ENCODE peak calls at places on chromosomes 12 and 14, in nine cellular contexts. Z, W, O, N, V, D, M, P and X are unnamed samples.

GRCh38 chr12:1572731-1573130 is 21.6 kb downstream of the FBXL14 start:
- DNase-seq in Z (no peak), W (peak), O (no peak), N (no peak), V (no peak), D (no peak), M (no peak), P (no peak), X (no peak)

GRCh38 chr14:36398463-36399291 is 78.2 kb upstream of the MBIP start:
- DNase-seq in Z (no peak), W (no peak), O (no peak), N (no peak), V (no peak), D (no peak), M (no peak), P (no peak), X (no peak)

GRCh38 chr12:23528316-23528715 is 421.2 kb downstream of the SOX5 start:
- DNase-seq in Z (no peak), W (no peak), O (no peak), N (no peak), V (no peak), D (no peak), M (no peak), P (no peak), X (no peak)

GRCh38 chr14:69105326-69105725 is 47.6 kb downstream of the DCAF5 start:
- DNase-seq in Z (no peak), W (peak), O (no peak), N (no peak), V (no peak), D (peak), M (no peak), P (no peak), X (no peak)

GRCh38 chr12:10234562-10234961 is 21.9 kb downstream of the GABARAPL1 start:
- DNase-seq in Z (no peak), W (no peak), O (no peak), N (no peak), V (no peak), D (no peak), M (no peak), P (no peak), X (no peak)

GRCh38 chr14:53683229-53683628 is 273.4 kb downstream of the BMP4 start:
- DNase-seq in Z (no peak), W (no peak), O (no peak), N (no peak), V (no peak), D (no peak), M (no peak), P (no peak), X (no peak)

GRCh38 chr12:126685636-126686035 is 1581.3 kb upstream of the TMEM132C start:
- DNase-seq in Z (no peak), W (no peak), O (no peak), N (no peak), V (no peak), D (no peak), M (no peak), P (no peak), X (no peak)

GRCh38 chr12:53430116-53430515 is 6.5 kb downstream of the AMHR2 start:
- DNase-seq in Z (no peak), W (no peak), O (no peak), N (no peak), V (no peak), D (no peak), M (no peak), P (no peak), X (no peak)

GRCh38 chr14:68708343-68708742 is 84.5 kb downstream of the ZFP36L1 start:
- DNase-seq in Z (no peak), W (no peak), O (no peak), N (no peak), V (no peak), D (no peak), M (no peak), P (no peak), X (no peak)

GRCh38 chr12:117028254-117028653 is 71.0 kb downstream of the TESC start:
- DNase-seq in Z (no peak), W (no peak), O (no peak), N (no peak), V (no peak), D (no peak), M (no peak), P (no peak), X (no peak)

GRCh38 chr14:55328317-55328716 is 57.1 kb downstream of the FBXO34 start:
- DNase-seq in Z (no peak), W (no peak), O (no peak), N (no peak), V (no peak), D (peak), M (no peak), P (no peak), X (no peak)

GRCh38 chr14:21104448-21105060 is 3.7 kb downstream of the TMEM253 start:
- DNase-seq in Z (peak), W (peak), O (peak), N (peak), V (peak), D (peak), M (peak), P (peak), X (peak)

GRCh38 chr14:63155511-63156189 is 48.6 kb upstream of the RHOJ start:
- DNase-seq in Z (no peak), W (no peak), O (peak), N (no peak), V (no peak), D (peak), M (no peak), P (no peak), X (no peak)

GRCh38 chr14:103685276-103686211 is 29.7 kb downstream of the XRCC3 start:
- DNase-seq in Z (no peak), W (no peak), O (no peak), N (no peak), V (no peak), D (no peak), M (no peak), P (no peak), X (no peak)

GRCh38 chr14:35365130-35366047 is 39.2 kb downstream of the NFKBIA start:
- DNase-seq in Z (peak), W (peak), O (no peak), N (no peak), V (peak), D (peak), M (peak), P (no peak), X (peak)

GRCh38 chr12:102757154-102757873 is 159.7 kb downstream of the PAH start:
- DNase-seq in Z (no peak), W (no peak), O (no peak), N (no peak), V (peak), D (no peak), M (no peak), P (peak), X (no peak)

GRCh38 chr14:89681086-89682018 is 264.3 kb upstream of the FOXN3 start:
- DNase-seq in Z (no peak), W (no peak), O (no peak), N (no peak), V (no peak), D (no peak), M (no peak), P (no peak), X (no peak)

GRCh38 chr14:56168007-56168616 is 49.9 kb downstream of the PELI2 start:
- DNase-seq in Z (no peak), W (no peak), O (no peak), N (no peak), V (no peak), D (no peak), M (no peak), P (no peak), X (no peak)

GRCh38 chr14:73829526-73830431 is 21.9 kb upstream of the PTGR2 start:
- DNase-seq in Z (peak), W (peak), O (peak), N (no peak), V (no peak), D (peak), M (no peak), P (no peak), X (no peak)

GRCh38 chr12:22858849-22859569 is 234.0 kb downstream of the ETNK1 start:
- DNase-seq in Z (no peak), W (peak), O (no peak), N (no peak), V (no peak), D (no peak), M (no peak), P (no peak), X (no peak)

GRCh38 chr12:119008691-119009221 is 27.4 kb downstream of the SRRM4 start:
- DNase-seq in Z (no peak), W (no peak), O (no peak), N (no peak), V (no peak), D (no peak), M (no peak), P (no peak), X (no peak)

GRCh38 chr12:14691560-14691959 is 4.8 kb downstream of the GUCY2C start:
- DNase-seq in Z (peak), W (no peak), O (peak), N (no peak), V (peak), D (no peak), M (no peak), P (no peak), X (no peak)

DNA sequence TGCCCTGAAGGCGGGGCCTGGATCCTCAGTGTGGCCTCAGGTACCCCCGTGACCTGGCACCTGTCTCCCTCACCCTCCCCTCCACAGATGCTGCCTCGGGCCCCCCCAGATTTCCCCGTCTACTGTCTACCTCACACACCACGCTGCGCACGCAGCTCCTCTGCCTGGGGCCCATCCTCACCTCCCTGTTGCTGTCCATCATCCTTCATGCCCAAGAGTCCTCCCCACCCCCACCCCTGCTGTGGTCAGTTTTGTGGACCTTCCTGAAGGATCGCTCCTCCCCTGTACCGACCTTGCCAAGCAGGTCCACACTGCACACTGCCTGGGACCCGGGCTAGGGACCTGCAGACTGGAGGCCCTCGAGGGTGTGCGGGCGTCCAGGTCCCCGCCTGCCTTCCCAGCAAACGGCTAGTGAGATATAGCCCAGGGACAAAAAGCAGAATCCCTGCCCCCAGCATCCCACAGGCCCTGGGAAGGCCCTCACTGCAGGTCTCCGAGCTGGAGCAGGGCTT is 197.4 kb upstream of the DIO3 start:
- DNase-seq in Z (no peak), W (no peak), O (no peak), N (no peak), V (no peak), D (no peak), M (no peak), P (no peak), X (no peak)
- H3K27ac ChIP-seq in Z (peak), W (no peak), O (no peak), N (peak), V (no peak), D (no peak), M (no peak), P (no peak), X (no peak)

DNA sequence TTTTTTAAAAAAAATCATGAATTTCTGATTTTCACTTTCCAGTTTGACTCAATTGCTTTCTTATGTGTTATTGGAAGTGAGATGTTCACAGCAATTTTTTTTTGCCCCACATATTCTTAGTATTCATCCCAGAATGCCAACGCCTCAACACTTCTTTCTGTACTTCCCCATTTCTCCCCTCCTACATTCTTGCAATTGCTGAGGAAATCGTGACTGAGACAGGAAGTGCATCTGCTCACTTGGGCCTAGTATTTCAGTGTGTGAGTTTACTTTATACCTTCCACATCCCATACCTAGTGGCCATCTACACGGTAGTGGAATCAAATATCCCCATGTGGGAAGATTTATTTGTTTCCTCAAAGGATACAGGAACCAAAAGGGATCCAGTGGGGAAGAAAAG is 115.8 kb upstream of the FLRT2 start:
- DNase-seq in Z (no peak), W (no peak), O (no peak), N (no peak), V (no peak), D (no peak), M (no peak), P (no peak), X (no peak)
- H3K27ac ChIP-seq in Z (no peak), W (no peak), O (no peak), N (no peak), V (no peak), D (peak), M (no peak), P (no peak), X (no peak)

DNA sequence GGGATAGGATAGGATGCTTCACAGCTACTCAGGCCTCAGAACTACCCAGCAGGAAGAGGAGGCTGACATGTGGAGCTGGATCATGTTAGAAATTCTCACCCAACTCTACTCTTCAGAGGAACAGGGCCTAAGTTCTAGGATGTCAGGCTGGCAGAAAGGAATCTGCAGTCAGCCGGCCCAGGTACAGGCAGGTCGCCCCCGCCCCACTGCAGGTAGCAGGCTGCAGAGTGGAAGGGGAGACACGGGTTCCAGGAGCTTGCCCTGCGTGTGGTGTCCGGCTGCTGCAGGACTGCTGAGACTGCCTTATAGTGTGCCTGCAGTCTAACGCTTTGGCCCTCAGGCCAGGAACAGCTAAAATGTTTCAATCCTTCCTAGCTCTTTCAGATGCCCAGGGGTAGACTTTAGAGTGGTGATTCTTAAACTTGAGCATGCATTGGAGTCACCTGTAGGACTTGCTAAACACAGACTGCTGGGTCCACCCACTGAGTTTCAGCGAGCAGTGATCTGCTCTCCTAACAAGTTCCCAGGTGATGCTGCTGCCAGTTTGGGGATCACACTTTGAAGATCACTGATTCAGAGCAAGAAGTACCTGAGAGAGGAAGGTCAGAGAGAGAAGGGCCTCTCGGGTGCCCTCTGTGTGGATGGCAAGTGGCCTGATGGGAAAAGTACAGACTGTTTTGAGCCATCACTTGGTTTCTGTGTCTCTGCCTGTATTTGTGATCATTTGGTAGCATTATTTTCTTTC is 153.6 kb downstream of the PPM1H start:
- DNase-seq in Z (no peak), W (no peak), O (no peak), N (no peak), V (no peak), D (no peak), M (no peak), P (no peak), X (no peak)
- H3K27ac ChIP-seq in Z (no peak), W (no peak), O (no peak), N (no peak), V (no peak), D (no peak), M (no peak), P (no peak), X (no peak)

GRCh38 chr12:62472472-62472871 is 5.8 kb downstream of the MON2 start:
- DNase-seq in Z (no peak), W (peak), O (no peak), N (no peak), V (no peak), D (no peak), M (no peak), P (no peak), X (no peak)
- H3K27ac ChIP-seq in Z (no peak), W (no peak), O (no peak), N (no peak), V (no peak), D (no peak), M (no peak), P (no peak), X (no peak)

DNA sequence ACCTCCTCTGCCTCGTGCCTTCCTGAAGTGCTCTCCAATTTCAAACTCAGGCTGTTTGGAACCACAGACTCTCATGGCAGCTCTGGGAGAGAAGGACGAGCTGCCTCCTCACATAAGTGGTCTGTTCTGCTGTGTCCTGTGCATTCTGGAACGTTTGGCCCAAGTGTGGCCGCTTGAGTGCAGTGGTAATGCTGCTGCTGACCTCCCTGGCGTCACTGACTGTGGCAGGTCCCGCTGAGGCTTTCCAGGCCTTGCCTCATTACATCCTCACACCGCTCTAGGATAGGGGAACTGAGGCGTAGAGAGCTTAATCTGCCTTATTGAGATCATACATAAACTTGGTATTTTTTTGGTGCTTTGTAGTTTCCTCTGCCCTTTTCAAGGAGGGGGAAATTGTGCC is 14.2 kb downstream of the CCDC92 start:
- DNase-seq in Z (no peak), W (no peak), O (no peak), N (no peak), V (peak), D (no peak), M (no peak), P (peak), X (no peak)
- H3K27ac ChIP-seq in Z (peak), W (no peak), O (no peak), N (no peak), V (peak), D (no peak), M (no peak), P (peak), X (no peak)

GRCh38 chr12:115149685-115150378 is 465.9 kb upstream of the TBX3 start:
- DNase-seq in Z (no peak), W (peak), O (peak), N (no peak), V (no peak), D (peak), M (no peak), P (no peak), X (no peak)
- H3K27ac ChIP-seq in Z (no peak), W (peak), O (no peak), N (no peak), V (no peak), D (no peak), M (no peak), P (no peak), X (no peak)

DNA sequence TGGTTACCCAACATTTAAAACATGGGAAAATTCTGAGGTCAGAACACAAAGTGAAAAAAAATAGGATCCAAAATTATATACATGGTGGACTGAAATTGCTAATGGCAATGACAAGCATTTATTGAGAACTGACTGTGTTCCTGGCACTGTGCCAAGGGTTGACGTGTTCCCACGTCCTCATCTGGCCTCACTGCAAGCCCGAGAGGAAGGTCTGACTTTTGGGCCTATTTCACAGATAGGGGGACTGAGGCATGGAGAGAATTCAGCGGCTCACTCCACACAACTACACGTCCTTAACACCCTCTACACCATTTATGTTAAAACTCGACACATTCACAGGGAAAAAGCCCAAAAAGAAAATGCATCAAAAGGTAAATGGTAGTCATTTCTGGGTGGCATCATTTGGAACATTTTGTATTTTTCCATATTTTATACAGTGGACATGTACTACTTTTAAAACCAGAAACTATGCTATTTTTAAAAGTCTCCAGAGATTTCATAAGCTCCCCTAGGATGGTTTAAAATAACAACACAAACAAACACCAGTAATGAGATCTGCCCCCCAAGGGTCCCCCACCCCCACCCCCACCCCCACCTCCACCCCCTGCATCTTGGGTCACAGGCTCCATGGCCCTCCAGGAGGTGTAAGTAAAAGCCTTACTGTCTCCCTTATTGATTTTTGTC is 27.7 kb downstream of the CLMN start:
- DNase-seq in Z (no peak), W (peak), O (peak), N (peak), V (peak), D (peak), M (no peak), P (peak), X (peak)
- H3K27ac ChIP-seq in Z (no peak), W (peak), O (peak), N (peak), V (peak), D (peak), M (no peak), P (peak), X (peak)

GRCh38 chr12:95202691-95203476 is 14.4 kb downstream of the FGD6 start:
- DNase-seq in Z (no peak), W (peak), O (no peak), N (no peak), V (no peak), D (no peak), M (no peak), P (no peak), X (no peak)
- H3K27ac ChIP-seq in Z (no peak), W (peak), O (peak), N (peak), V (peak), D (peak), M (no peak), P (peak), X (peak)